ENCODE peak calls at places on chromosomes 5 and 9, in ten cellular contexts. T, G, N, F, X, I, D, U, W and R are unnamed samples.

GRCh38 chr5:154580422-154580821 is 102.4 kb upstream of the HAND1 start:
- DNase-seq in T (no peak), G (no peak), N (no peak), F (no peak), X (no peak), I (no peak), D (no peak), U (no peak), W (no peak), R (no peak)

GRCh38 chr5:117803533-117803932 is 1184.8 kb downstream of the DTWD2 start:
- DNase-seq in T (no peak), G (no peak), N (no peak), F (no peak), X (no peak), I (no peak), D (no peak), U (no peak), W (no peak), R (no peak)

GRCh38 chr9:135415586-135415985 is 64.0 kb upstream of the PPP1R26 start:
- DNase-seq in T (no peak), G (no peak), N (no peak), F (no peak), X (no peak), I (no peak), D (no peak), U (no peak), W (no peak), R (peak; percentile 48)

GRCh38 chr5:56977822-56978221 is 25.9 kb upstream of the MIER3 start:
- DNase-seq in T (no peak), G (no peak), N (no peak), F (no peak), X (no peak), I (no peak), D (no peak), U (no peak), W (no peak), R (no peak)

GRCh38 chr5:127040779-127041520 is 10.6 kb upstream of the MARCHF3 start:
- DNase-seq in T (no peak), G (no peak), N (no peak), F (no peak), X (no peak), I (no peak), D (peak; percentile 65), U (no peak), W (no peak), R (no peak)

GRCh38 chr5:56849671-56850070 is 34.3 kb downstream of the MAP3K1 start:
- DNase-seq in T (no peak), G (no peak), N (no peak), F (no peak), X (no peak), I (no peak), D (no peak), U (no peak), W (no peak), R (no peak)

GRCh38 chr9:131879531-131880290 is 139.8 kb upstream of the RAPGEF1 start:
- DNase-seq in T (no peak), G (no peak), N (no peak), F (no peak), X (no peak), I (no peak), D (no peak), U (no peak), W (no peak), R (no peak)

GRCh38 chr5:80961376-80962281 is 1.5 kb downstream of the RASGRF2 start:
- DNase-seq in T (peak; percentile 18), G (peak; percentile 45), N (peak; percentile 55), F (no peak), X (peak; percentile 56), I (no peak), D (peak; percentile 3), U (peak; percentile 58), W (no peak), R (peak; percentile 66)

GRCh38 chr5:133723651-133724366 is 111.5 kb upstream of the FSTL4 start:
- DNase-seq in T (no peak), G (no peak), N (no peak), F (no peak), X (no peak), I (no peak), D (no peak), U (no peak), W (no peak), R (no peak)

GRCh38 chr9:131875828-131876485 is 136.1 kb upstream of the RAPGEF1 start:
- DNase-seq in T (no peak), G (no peak), N (no peak), F (no peak), X (no peak), I (no peak), D (no peak), U (peak; percentile 5), W (no peak), R (peak; percentile 96)

GRCh38 chr9:98080346-98080745 is 23.8 kb downstream of the NANS start:
- DNase-seq in T (no peak), G (no peak), N (no peak), F (no peak), X (no peak), I (no peak), D (no peak), U (no peak), W (no peak), R (peak; percentile 63)

GRCh38 chr5:123807177-123807900 is 295.4 kb downstream of the CSNK1G3 start:
- DNase-seq in T (no peak), G (no peak), N (no peak), F (no peak), X (no peak), I (peak; percentile 58), D (peak; percentile 75), U (no peak), W (no peak), R (no peak)

GRCh38 chr5:13553896-13554295 is 390.6 kb downstream of the DNAH5 start:
- DNase-seq in T (peak; percentile 62), G (no peak), N (no peak), F (no peak), X (no peak), I (no peak), D (peak; percentile 71), U (no peak), W (no peak), R (no peak)

GRCh38 chr9:134545213-134546211 is 96.1 kb upstream of the COL5A1 start:
- DNase-seq in T (no peak), G (no peak), N (no peak), F (no peak), X (peak; percentile 53), I (no peak), D (no peak), U (no peak), W (no peak), R (peak; percentile 98)

GRCh38 chr9:116160676-116161571 is 7.3 kb downstream of the PAPPA start:
- DNase-seq in T (no peak), G (no peak), N (no peak), F (no peak), X (no peak), I (no peak), D (no peak), U (no peak), W (no peak), R (no peak)

GRCh38 chr9:70410368-70410767 is 4.1 kb downstream of the KLF9 start:
- DNase-seq in T (no peak), G (no peak), N (no peak), F (no peak), X (peak; percentile 38), I (no peak), D (no peak), U (no peak), W (no peak), R (no peak)

GRCh38 chr5:117982691-117983090 is 1005.7 kb downstream of the DTWD2 start:
- DNase-seq in T (no peak), G (no peak), N (no peak), F (no peak), X (no peak), I (no peak), D (no peak), U (no peak), W (no peak), R (no peak)